ENCODE peak calls at places on chromosomes 3 and 15, in four cellular contexts. One of them, this sample, is unnamed.

GRCh38 chr3:178711753-178712152 is 175.5 kb downstream of the KCNMB2 start:
- ATAC-seq in gastrocnemius medialis: no peak
- ATAC-seq in heart left ventricle: peak; percentile 53
- ATAC-seq in activated B cell treated with CpG ODN at 0.5 μM for 24 hours: no peak
- ATAC-seq in this sample: no peak

GRCh38 chr3:133488785-133489367 is 84.6 kb upstream of the CDV3 start:
- ATAC-seq in activated B cell treated with CpG ODN at 0.5 μM for 24 hours: no peak
- ATAC-seq in gastrocnemius medialis: no peak
- ATAC-seq in heart left ventricle: no peak
- ATAC-seq in this sample: no peak

GRCh38 chr15:49895337-49896223 is 223.5 kb downstream of the ATP8B4 start:
- ATAC-seq in gastrocnemius medialis: no peak
- ATAC-seq in activated B cell treated with CpG ODN at 0.5 μM for 24 hours: no peak
- ATAC-seq in heart left ventricle: peak; percentile 55
- ATAC-seq in this sample: peak; percentile 41

GRCh38 chr3:31645233-31645632 is 112.5 kb downstream of the STT3B start:
- ATAC-seq in activated B cell treated with CpG ODN at 0.5 μM for 24 hours: no peak
- ATAC-seq in heart left ventricle: no peak
- ATAC-seq in gastrocnemius medialis: peak; percentile 97
- ATAC-seq in this sample: no peak

GRCh38 chr3:67489816-67490215 is 164.6 kb downstream of the SUCLG2 start:
- ATAC-seq in gastrocnemius medialis: no peak
- ATAC-seq in heart left ventricle: no peak
- ATAC-seq in activated B cell treated with CpG ODN at 0.5 μM for 24 hours: no peak
- ATAC-seq in this sample: no peak

GRCh38 chr3:81463761-81464160 is 297.7 kb downstream of the GBE1 start:
- ATAC-seq in activated B cell treated with CpG ODN at 0.5 μM for 24 hours: no peak
- ATAC-seq in heart left ventricle: no peak
- ATAC-seq in gastrocnemius medialis: no peak
- ATAC-seq in this sample: no peak

GRCh38 chr15:58865420-58865880 is 68.0 kb downstream of the SLTM start:
- ATAC-seq in heart left ventricle: peak; percentile 54
- ATAC-seq in gastrocnemius medialis: peak; percentile 38
- ATAC-seq in activated B cell treated with CpG ODN at 0.5 μM for 24 hours: no peak
- ATAC-seq in this sample: peak; percentile 26

GRCh38 chr3:142930510-142930909 is 33.0 kb downstream of the PAQR9 start:
- ATAC-seq in heart left ventricle: no peak
- ATAC-seq in gastrocnemius medialis: no peak
- ATAC-seq in activated B cell treated with CpG ODN at 0.5 μM for 24 hours: no peak
- ATAC-seq in this sample: no peak

GRCh38 chr3:120816728-120817127 is 74.2 kb downstream of the GTF2E1 start:
- ATAC-seq in heart left ventricle: no peak
- ATAC-seq in gastrocnemius medialis: no peak
- ATAC-seq in activated B cell treated with CpG ODN at 0.5 μM for 24 hours: no peak
- ATAC-seq in this sample: no peak

GRCh38 chr3:133124511-133124910 is 86.3 kb downstream of the TMEM108 start:
- ATAC-seq in heart left ventricle: peak; percentile 92
- ATAC-seq in activated B cell treated with CpG ODN at 0.5 μM for 24 hours: no peak
- ATAC-seq in gastrocnemius medialis: no peak
- ATAC-seq in this sample: no peak

GRCh38 chr15:56982987-56983386 is 64.5 kb downstream of the TCF12 start:
- ATAC-seq in activated B cell treated with CpG ODN at 0.5 μM for 24 hours: no peak
- ATAC-seq in gastrocnemius medialis: no peak
- ATAC-seq in heart left ventricle: no peak
- ATAC-seq in this sample: no peak

GRCh38 chr3:94525039-94525438 is 462.2 kb downstream of the NSUN3 start:
- ATAC-seq in activated B cell treated with CpG ODN at 0.5 μM for 24 hours: no peak
- ATAC-seq in heart left ventricle: peak; percentile 69
- ATAC-seq in gastrocnemius medialis: no peak
- ATAC-seq in this sample: no peak

GRCh38 chr3:157242836-157243235 is 82.9 kb upstream of the CCNL1 start:
- ATAC-seq in heart left ventricle: no peak
- ATAC-seq in activated B cell treated with CpG ODN at 0.5 μM for 24 hours: no peak
- ATAC-seq in gastrocnemius medialis: no peak
- ATAC-seq in this sample: no peak

GRCh38 chr3:183324083-183324482 is 71.0 kb downstream of the B3GNT5 start:
- ATAC-seq in heart left ventricle: no peak
- ATAC-seq in gastrocnemius medialis: no peak
- ATAC-seq in activated B cell treated with CpG ODN at 0.5 μM for 24 hours: no peak
- ATAC-seq in this sample: no peak

GRCh38 chr15:70569718-70570231 is 193.6 kb downstream of the UACA start:
- ATAC-seq in gastrocnemius medialis: no peak
- ATAC-seq in heart left ventricle: peak; percentile 58
- ATAC-seq in activated B cell treated with CpG ODN at 0.5 μM for 24 hours: no peak
- ATAC-seq in this sample: no peak

GRCh38 chr3:172506094-172506493 is 17.1 kb downstream of the TNFSF10 start:
- ATAC-seq in activated B cell treated with CpG ODN at 0.5 μM for 24 hours: no peak
- ATAC-seq in heart left ventricle: no peak
- ATAC-seq in gastrocnemius medialis: no peak
- ATAC-seq in this sample: no peak

GRCh38 chr3:136343446-136343845 is 93.3 kb downstream of the PCCB start:
- ATAC-seq in heart left ventricle: no peak
- ATAC-seq in gastrocnemius medialis: no peak
- ATAC-seq in activated B cell treated with CpG ODN at 0.5 μM for 24 hours: no peak
- ATAC-seq in this sample: no peak

GRCh38 chr3:187839422-187839821 is 94.2 kb upstream of the BCL6 start:
- ATAC-seq in gastrocnemius medialis: no peak
- ATAC-seq in activated B cell treated with CpG ODN at 0.5 μM for 24 hours: no peak
- ATAC-seq in heart left ventricle: no peak
- ATAC-seq in this sample: no peak

GRCh38 chr15:61503383-61503969 is 274.4 kb upstream of the RORA start:
- ATAC-seq in heart left ventricle: no peak
- ATAC-seq in activated B cell treated with CpG ODN at 0.5 μM for 24 hours: no peak
- ATAC-seq in gastrocnemius medialis: no peak
- ATAC-seq in this sample: no peak

GRCh38 chr3:43872901-43873300 is 182.2 kb downstream of the ABHD5 start:
- ATAC-seq in gastrocnemius medialis: no peak
- ATAC-seq in activated B cell treated with CpG ODN at 0.5 μM for 24 hours: no peak
- ATAC-seq in heart left ventricle: no peak
- ATAC-seq in this sample: no peak

GRCh38 chr3:171311784-171312183 is 148.4 kb downstream of the TNIK start:
- ATAC-seq in activated B cell treated with CpG ODN at 0.5 μM for 24 hours: no peak
- ATAC-seq in gastrocnemius medialis: no peak
- ATAC-seq in heart left ventricle: peak; percentile 33
- ATAC-seq in this sample: no peak

GRCh38 chr3:185216587-185216918 is 37.3 kb downstream of the EHHADH start:
- ATAC-seq in activated B cell treated with CpG ODN at 0.5 μM for 24 hours: no peak
- ATAC-seq in heart left ventricle: peak; percentile 64
- ATAC-seq in gastrocnemius medialis: no peak
- ATAC-seq in this sample: no peak

GRCh38 chr15:48580736-48581135 is 64.8 kb downstream of the FBN1 start:
- ATAC-seq in activated B cell treated with CpG ODN at 0.5 μM for 24 hours: no peak
- ATAC-seq in gastrocnemius medialis: no peak
- ATAC-seq in heart left ventricle: no peak
- ATAC-seq in this sample: no peak

GRCh38 chr15:75620043-75620775 is 5.3 kb downstream of the SNUPN start:
- ATAC-seq in gastrocnemius medialis: no peak
- ATAC-seq in activated B cell treated with CpG ODN at 0.5 μM for 24 hours: no peak
- ATAC-seq in heart left ventricle: peak; percentile 70
- ATAC-seq in this sample: peak; percentile 55

GRCh38 chr3:152817400-152817799 is 17.5 kb upstream of the P2RY1 start:
- ATAC-seq in activated B cell treated with CpG ODN at 0.5 μM for 24 hours: no peak
- ATAC-seq in heart left ventricle: no peak
- ATAC-seq in gastrocnemius medialis: no peak
- ATAC-seq in this sample: no peak

GRCh38 chr3:152818027-152818426 is 16.9 kb upstream of the P2RY1 start:
- ATAC-seq in gastrocnemius medialis: no peak
- ATAC-seq in activated B cell treated with CpG ODN at 0.5 μM for 24 hours: no peak
- ATAC-seq in heart left ventricle: no peak
- ATAC-seq in this sample: no peak

GRCh38 chr3:152811974-152812760 is 22.8 kb upstream of the P2RY1 start:
- ATAC-seq in gastrocnemius medialis: no peak
- ATAC-seq in heart left ventricle: no peak
- ATAC-seq in activated B cell treated with CpG ODN at 0.5 μM for 24 hours: no peak
- ATAC-seq in this sample: no peak
- TF ChIP-seq CTCF in gastrocnemius medialis: no peak
- TF ChIP-seq CTCF in heart left ventricle: no peak
- TF ChIP-seq CTCF in activated B cell treated with CpG ODN at 0.5 μM for 24 hours: no peak
- TF ChIP-seq CTCF in this sample: no peak

GRCh38 chr3:107516475-107516874 is 6.3 kb upstream of the BBX start:
- ATAC-seq in heart left ventricle: no peak
- ATAC-seq in gastrocnemius medialis: no peak
- ATAC-seq in activated B cell treated with CpG ODN at 0.5 μM for 24 hours: no peak
- ATAC-seq in this sample: no peak

GRCh38 chr3:107508331-107508730 is 14.4 kb upstream of the BBX start:
- ATAC-seq in heart left ventricle: no peak
- ATAC-seq in gastrocnemius medialis: no peak
- ATAC-seq in activated B cell treated with CpG ODN at 0.5 μM for 24 hours: no peak
- ATAC-seq in this sample: no peak

GRCh38 chr3:107506458-107506857 is 16.3 kb upstream of the BBX start:
- ATAC-seq in heart left ventricle: no peak
- ATAC-seq in gastrocnemius medialis: no peak
- ATAC-seq in activated B cell treated with CpG ODN at 0.5 μM for 24 hours: no peak
- ATAC-seq in this sample: no peak

GRCh38 chr3:107514453-107514852 is 8.3 kb upstream of the BBX start:
- ATAC-seq in heart left ventricle: no peak
- ATAC-seq in gastrocnemius medialis: no peak
- ATAC-seq in activated B cell treated with CpG ODN at 0.5 μM for 24 hours: no peak
- ATAC-seq in this sample: no peak

DNA sequence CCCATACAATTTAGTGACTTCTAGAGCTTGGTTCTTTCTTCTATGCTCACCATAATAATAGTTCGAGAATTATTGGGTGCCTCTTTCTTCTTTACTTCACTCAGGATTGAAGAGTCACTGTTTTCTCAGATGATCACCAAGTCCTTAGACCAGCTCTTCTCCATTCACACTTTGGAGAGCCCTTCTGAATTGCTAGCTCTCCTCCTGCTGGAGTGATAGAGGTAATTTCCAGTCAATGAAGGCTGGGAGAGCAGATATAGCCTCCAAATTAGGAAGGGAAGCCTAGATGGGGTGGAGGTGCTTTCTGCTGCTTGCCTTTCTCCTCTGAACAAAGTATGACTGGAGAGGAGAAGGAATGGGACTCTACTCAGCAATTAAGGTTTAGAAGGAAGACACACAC is 10.7 kb upstream of the BBX start:
- ATAC-seq in gastrocnemius medialis: no peak
- ATAC-seq in heart left ventricle: no peak
- ATAC-seq in activated B cell treated with CpG ODN at 0.5 μM for 24 hours: no peak
- ATAC-seq in this sample: no peak
- TF ChIP-seq CTCF in gastrocnemius medialis: no peak
- TF ChIP-seq CTCF in heart left ventricle: no peak
- TF ChIP-seq CTCF in activated B cell treated with CpG ODN at 0.5 μM for 24 hours: no peak
- TF ChIP-seq CTCF in this sample: no peak

GRCh38 chr3:100650651-100651611 is 41.5 kb downstream of the ADGRG7 start:
- ATAC-seq in activated B cell treated with CpG ODN at 0.5 μM for 24 hours: peak; percentile 77
- ATAC-seq in heart left ventricle: no peak
- ATAC-seq in gastrocnemius medialis: peak; percentile 58
- ATAC-seq in this sample: peak; percentile 73
- TF ChIP-seq CTCF in activated B cell treated with CpG ODN at 0.5 μM for 24 hours: no peak
- TF ChIP-seq CTCF in heart left ventricle: no peak
- TF ChIP-seq CTCF in gastrocnemius medialis: no peak
- TF ChIP-seq CTCF in this sample: no peak

DNA sequence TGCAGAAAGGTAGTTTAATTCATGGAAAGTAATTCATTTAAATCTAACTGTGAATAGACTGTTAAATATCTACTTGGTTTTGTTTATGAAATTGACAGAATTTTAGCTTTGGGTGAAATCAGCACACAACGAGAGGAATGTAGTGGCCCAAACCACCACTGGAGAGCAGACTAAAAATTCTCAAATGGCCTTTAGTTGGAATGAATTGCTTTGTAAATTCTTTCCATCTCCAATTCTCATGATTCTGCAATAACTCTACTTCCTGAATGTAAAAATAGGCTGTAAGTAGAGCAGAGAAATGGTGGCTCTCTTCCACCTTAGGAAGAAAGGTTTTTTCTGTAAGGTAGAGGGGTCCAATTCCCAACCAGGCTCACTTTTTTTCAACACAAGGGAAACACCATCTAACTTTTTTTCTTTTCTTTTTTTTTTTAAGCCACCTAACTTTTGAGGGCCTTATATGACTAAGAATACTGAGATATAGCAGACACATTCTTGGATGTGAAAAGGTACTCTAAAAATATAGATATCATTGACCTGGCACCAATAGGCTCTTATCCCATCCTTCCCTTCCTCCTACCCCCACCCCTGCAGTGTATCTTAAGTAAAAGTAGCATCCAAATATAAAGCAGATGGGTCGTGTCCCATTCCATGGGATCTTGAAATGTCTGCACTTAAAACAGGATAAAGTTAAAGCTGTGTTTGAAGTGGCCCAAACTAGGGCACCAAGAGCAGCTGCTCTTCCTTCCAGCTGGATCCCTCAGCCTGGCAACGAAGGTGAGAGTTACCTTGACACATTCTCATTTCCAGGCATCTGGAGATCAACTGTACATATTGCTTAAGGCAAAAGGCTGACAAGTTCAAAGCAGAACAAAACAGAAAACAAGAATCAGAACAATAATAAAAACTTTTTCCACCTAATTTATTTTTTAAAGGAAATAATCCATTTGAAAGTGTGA is 194.1 kb downstream of the TPRG1 start:
- ATAC-seq in heart left ventricle: no peak
- ATAC-seq in gastrocnemius medialis: peak; percentile 89
- ATAC-seq in activated B cell treated with CpG ODN at 0.5 μM for 24 hours: no peak
- ATAC-seq in this sample: no peak
- TF ChIP-seq CTCF in heart left ventricle: no peak
- TF ChIP-seq CTCF in gastrocnemius medialis: no peak
- TF ChIP-seq CTCF in activated B cell treated with CpG ODN at 0.5 μM for 24 hours: no peak
- TF ChIP-seq CTCF in this sample: no peak